ENCODE peak calls at places on chromosomes 12 and 14, in five cellular contexts. H is stimulated activated CD8-positive, alpha-beta memory T cell treated with anti-CD3 and anti-CD28 coated beads, Interleukin-4, amount 100 ng/mL, for 1 hour; J is fibroblast of lung; K is GM12878; W is skeletal muscle cell. B is an unnamed sample.

GRCh38 chr12:114311966-114312365 is 94.0 kb downstream of the TBX5 start:
- DNase-seq in H (no peak), J (peak), K (no peak), W (peak), B (no peak)

GRCh38 chr12:3061858-3062215 is 15.3 kb upstream of the TSPAN9 start:
- DNase-seq in H (no peak), J (no peak), K (no peak), W (no peak), B (no peak)

GRCh38 chr12:57894577-57895292 is 46.6 kb upstream of the ATP23 start:
- DNase-seq in H (no peak), J (no peak), K (no peak), W (no peak), B (no peak)

GRCh38 chr12:104582739-104583138 is 126.0 kb downstream of the CHST11 start:
- DNase-seq in H (no peak), J (no peak), K (peak), W (no peak), B (no peak)

GRCh38 chr12:6553051-6553868 is 2.6 kb downstream of the IFFO1 start:
- DNase-seq in H (no peak), J (peak), K (no peak), W (peak), B (no peak)

GRCh38 chr12:25529738-25530137 is 23.3 kb downstream of the LMNTD1 start:
- DNase-seq in H (no peak), J (peak), K (no peak), W (peak), B (no peak)

GRCh38 chr12:118813778-118814359 is 167.5 kb upstream of the SRRM4 start:
- DNase-seq in H (no peak), J (no peak), K (no peak), W (no peak), B (no peak)

GRCh38 chr12:16475521-16475920 is 128.1 kb downstream of the MGST1 start:
- DNase-seq in H (no peak), J (no peak), K (no peak), W (no peak), B (no peak)

GRCh38 chr12:24751181-24751580 is 197.7 kb downstream of the BCAT1 start:
- DNase-seq in H (no peak), J (peak), K (no peak), W (no peak), B (no peak)

GRCh38 chr12:114665411-114666181 is 18.4 kb downstream of the TBX3 start:
- DNase-seq in H (no peak), J (no peak), K (no peak), W (no peak), B (no peak)

GRCh38 chr14:75279153-75279738 is 618 bp downstream of the FOS start:
- DNase-seq in H (no peak), J (peak), K (no peak), W (no peak), B (peak)

GRCh38 chr12:11154400-11154925 is 16.5 kb upstream of the SMIM10L1 start:
- DNase-seq in H (no peak), J (no peak), K (no peak), W (no peak), B (no peak)

GRCh38 chr14:67416810-67417209 is 4.8 kb upstream of the PLEK2 start:
- DNase-seq in H (no peak), J (no peak), K (no peak), W (no peak), B (peak)

GRCh38 chr14:80055912-80056801 is 155.1 kb downstream of the DIO2 start:
- DNase-seq in H (no peak), J (peak), K (no peak), W (no peak), B (no peak)

GRCh38 chr12:96047621-96048211 is 12.3 kb upstream of the LTA4H start:
- DNase-seq in H (no peak), J (peak), K (peak), W (no peak), B (no peak)

GRCh38 chr12:62647586-62647985 is 181.0 kb downstream of the MON2 start:
- DNase-seq in H (no peak), J (no peak), K (no peak), W (no peak), B (no peak)

GRCh38 chr14:74190910-74191575 is 48.2 kb upstream of the VSX2 start:
- DNase-seq in H (no peak), J (peak), K (no peak), W (no peak), B (no peak)

GRCh38 chr12:1500095-1500801 is 94.1 kb downstream of the FBXL14 start:
- DNase-seq in H (no peak), J (peak), K (no peak), W (peak), B (no peak)

GRCh38 chr12:34291001-34291400 is 268.7 kb downstream of the ALG10 start:
- DNase-seq in H (no peak), J (no peak), K (no peak), W (no peak), B (peak)

GRCh38 chr14:36852853-36853634 is 191.4 kb downstream of the PAX9 start:
- DNase-seq in H (no peak), J (peak), K (no peak), W (no peak), B (no peak)

GRCh38 chr12:129840145-129840884 is 63.5 kb downstream of the TMEM132D start:
- DNase-seq in H (no peak), J (no peak), K (no peak), W (no peak), B (no peak)

GRCh38 chr14:96363751-96364336 is 518 bp downstream of the GSKIP start:
- DNase-seq in H (peak), J (peak), K (no peak), W (no peak), B (no peak)

GRCh38 chr12:62977419-62977818 is 42.5 kb upstream of the PPM1H start:
- DNase-seq in H (no peak), J (peak), K (no peak), W (peak), B (no peak)

GRCh38 chr14:68012861-68013260 is 193.3 kb downstream of the RAD51B start:
- DNase-seq in H (no peak), J (no peak), K (no peak), W (no peak), B (no peak)

GRCh38 chr14:54187439-54187838 is 209.4 kb upstream of the CDKN3 start:
- DNase-seq in H (no peak), J (no peak), K (no peak), W (no peak), B (no peak)

GRCh38 chr14:88835661-88836060 is 11.2 kb downstream of the TTC8 start:
- DNase-seq in H (no peak), J (peak), K (no peak), W (no peak), B (no peak)

GRCh38 chr12:49705479-49706267 is 1.5 kb downstream of the FMNL3 start:
- DNase-seq in H (no peak), J (peak), K (no peak), W (peak), B (peak)

GRCh38 chr12:52735106-52735505 is 31.8 kb upstream of the KRT77 start:
- DNase-seq in H (no peak), J (no peak), K (no peak), W (no peak), B (no peak)

GRCh38 chr14:94461526-94462218 is 9.1 kb upstream of the SERPINA11 start:
- DNase-seq in H (no peak), J (peak), K (no peak), W (no peak), B (no peak)

GRCh38 chr12:119994892-119995658 is 6.0 kb downstream of the BICDL1 start:
- DNase-seq in H (no peak), J (no peak), K (no peak), W (no peak), B (no peak)

GRCh38 chr12:90484130-90484529 is 470.8 kb downstream of the CCER1 start:
- DNase-seq in H (no peak), J (no peak), K (no peak), W (no peak), B (no peak)

GRCh38 chr14:56092761-56093160 is 25.4 kb upstream of the PELI2 start:
- DNase-seq in H (no peak), J (no peak), K (no peak), W (no peak), B (no peak)

GRCh38 chr12:89859513-89860220 is 151.0 kb upstream of the ATP2B1 start:
- DNase-seq in H (no peak), J (no peak), K (no peak), W (no peak), B (no peak)

GRCh38 chr12:101963703-101964102 is 86.3 kb downstream of the DRAM1 start:
- DNase-seq in H (no peak), J (no peak), K (no peak), W (no peak), B (no peak)

GRCh38 chr12:1330475-1330827 is 263.9 kb downstream of the FBXL14 start:
- DNase-seq in H (no peak), J (no peak), K (no peak), W (no peak), B (no peak)

B was measured in natural killer cell treated with Interleukin-12 subunit alpha and Interleukin-12 subunit beta and Interleukin-15 and Interleukin-18, amount 100 ng/mL, for 72 hours.